ENCODE peak calls at places on chromosomes 3 and 15, in five cellular contexts. One of them, this sample, is unnamed.
A peak's percentile ranks its signal among the peaks of the same experiment; 100 is the strongest.

GRCh38 chr15:87877114-87877810 is 379.3 kb downstream of the NTRK3 start:
- DNase-seq in lower lobe of right lung: no peak
- DNase-seq in right cardiac atrium: peak; percentile 41
- DNase-seq in right lobe of liver: no peak
- DNase-seq in breast epithelium: no peak
- DNase-seq in this sample: no peak

GRCh38 chr15:74053941-74054529 is 28.3 kb downstream of the GOLGA6A start:
- DNase-seq in right lobe of liver: peak; percentile 72
- DNase-seq in lower lobe of right lung: peak; percentile 84
- DNase-seq in breast epithelium: peak; percentile 77
- DNase-seq in right cardiac atrium: peak; percentile 89
- DNase-seq in this sample: peak; percentile 80

GRCh38 chr3:52218026-52218425 is 7.4 kb downstream of the TLR9 start:
- DNase-seq in breast epithelium: no peak
- DNase-seq in right lobe of liver: peak; percentile 67
- DNase-seq in right cardiac atrium: no peak
- DNase-seq in lower lobe of right lung: no peak
- DNase-seq in this sample: no peak

GRCh38 chr3:42526616-42527367 is 24.3 kb downstream of the VIPR1 start:
- DNase-seq in right cardiac atrium: peak; percentile 50
- DNase-seq in breast epithelium: no peak
- DNase-seq in lower lobe of right lung: no peak
- DNase-seq in right lobe of liver: peak; percentile 18
- DNase-seq in this sample: peak; percentile 54

GRCh38 chr3:7309707-7310106 is 448.8 kb downstream of the GRM7 start:
- DNase-seq in right cardiac atrium: peak; percentile 87
- DNase-seq in lower lobe of right lung: no peak
- DNase-seq in breast epithelium: no peak
- DNase-seq in right lobe of liver: no peak
- DNase-seq in this sample: peak; percentile 45

GRCh38 chr3:17041009-17041408 is 156.3 kb downstream of the PLCL2 start:
- DNase-seq in right cardiac atrium: no peak
- DNase-seq in right lobe of liver: no peak
- DNase-seq in breast epithelium: no peak
- DNase-seq in lower lobe of right lung: no peak
- DNase-seq in this sample: no peak

GRCh38 chr3:190696777-190697501 is 165.6 kb downstream of the GMNC start:
- DNase-seq in right cardiac atrium: no peak
- DNase-seq in right lobe of liver: no peak
- DNase-seq in lower lobe of right lung: no peak
- DNase-seq in breast epithelium: no peak
- DNase-seq in this sample: no peak

GRCh38 chr15:74793135-74794028 is 11.5 kb downstream of the CSK start:
- DNase-seq in right lobe of liver: no peak
- DNase-seq in breast epithelium: no peak
- DNase-seq in right cardiac atrium: peak; percentile 67
- DNase-seq in lower lobe of right lung: no peak
- DNase-seq in this sample: peak; percentile 81

GRCh38 chr3:37505415-37505814 is 331.0 kb upstream of the LRRFIP2 start:
- DNase-seq in right cardiac atrium: no peak
- DNase-seq in right lobe of liver: no peak
- DNase-seq in breast epithelium: no peak
- DNase-seq in lower lobe of right lung: no peak
- DNase-seq in this sample: no peak

GRCh38 chr3:150734795-150735119 is 28.2 kb downstream of the SIAH2 start:
- DNase-seq in breast epithelium: no peak
- DNase-seq in lower lobe of right lung: no peak
- DNase-seq in right lobe of liver: no peak
- DNase-seq in right cardiac atrium: no peak
- DNase-seq in this sample: no peak

GRCh38 chr3:117744935-117745334 is 1035.4 kb downstream of the TUSC7 start:
- DNase-seq in lower lobe of right lung: no peak
- DNase-seq in right lobe of liver: no peak
- DNase-seq in breast epithelium: no peak
- DNase-seq in right cardiac atrium: no peak
- DNase-seq in this sample: no peak

GRCh38 chr3:13233487-13234154 is 160.4 kb upstream of the IQSEC1 start:
- DNase-seq in right lobe of liver: peak; percentile 39
- DNase-seq in lower lobe of right lung: no peak
- DNase-seq in right cardiac atrium: no peak
- DNase-seq in breast epithelium: no peak
- DNase-seq in this sample: no peak

GRCh38 chr15:62624541-62625399 is 417.8 kb upstream of the TPM1 start:
- DNase-seq in right lobe of liver: no peak
- DNase-seq in lower lobe of right lung: no peak
- DNase-seq in breast epithelium: no peak
- DNase-seq in right cardiac atrium: no peak
- DNase-seq in this sample: no peak

GRCh38 chr3:39814007-39814406 is 4.6 kb downstream of the MYRIP start:
- DNase-seq in right lobe of liver: no peak
- DNase-seq in right cardiac atrium: no peak
- DNase-seq in breast epithelium: no peak
- DNase-seq in lower lobe of right lung: no peak
- DNase-seq in this sample: no peak

GRCh38 chr3:129822679-129823078 is 70.8 kb downstream of the TMCC1 start:
- DNase-seq in lower lobe of right lung: no peak
- DNase-seq in breast epithelium: no peak
- DNase-seq in right lobe of liver: no peak
- DNase-seq in right cardiac atrium: no peak
- DNase-seq in this sample: no peak

GRCh38 chr15:85579011-85579701 is 198.8 kb downstream of the AKAP13 start:
- DNase-seq in breast epithelium: no peak
- DNase-seq in right cardiac atrium: peak; percentile 66
- DNase-seq in right lobe of liver: no peak
- DNase-seq in lower lobe of right lung: no peak
- DNase-seq in this sample: no peak

GRCh38 chr3:153463895-153464294 is 301.9 kb downstream of the RAP2B start:
- DNase-seq in lower lobe of right lung: no peak
- DNase-seq in breast epithelium: no peak
- DNase-seq in right cardiac atrium: no peak
- DNase-seq in right lobe of liver: no peak
- DNase-seq in this sample: no peak

GRCh38 chr3:14047027-14047426 is 77.6 kb downstream of the CHCHD4 start:
- DNase-seq in right lobe of liver: no peak
- DNase-seq in right cardiac atrium: no peak
- DNase-seq in lower lobe of right lung: no peak
- DNase-seq in breast epithelium: no peak
- DNase-seq in this sample: no peak

GRCh38 chr3:39276746-39277145 is 3.1 kb downstream of the CX3CR1 start:
- DNase-seq in right cardiac atrium: no peak
- DNase-seq in right lobe of liver: no peak
- DNase-seq in lower lobe of right lung: no peak
- DNase-seq in breast epithelium: no peak
- DNase-seq in this sample: no peak

GRCh38 chr3:171459130-171459941 is 869 bp downstream of the TNIK start:
- DNase-seq in right lobe of liver: peak; percentile 65
- DNase-seq in breast epithelium: no peak
- DNase-seq in lower lobe of right lung: peak; percentile 59
- DNase-seq in right cardiac atrium: peak; percentile 64
- DNase-seq in this sample: peak; percentile 82

GRCh38 chr15:84818221-84819131 is 1.3 kb downstream of the ALPK3 start:
- DNase-seq in lower lobe of right lung: no peak
- DNase-seq in breast epithelium: no peak
- DNase-seq in right cardiac atrium: no peak
- DNase-seq in right lobe of liver: no peak
- DNase-seq in this sample: no peak

GRCh38 chr3:46369675-46370132 is 1.0 kb upstream of the CCR5 start:
- DNase-seq in breast epithelium: no peak
- DNase-seq in right lobe of liver: no peak
- DNase-seq in lower lobe of right lung: no peak
- DNase-seq in right cardiac atrium: no peak
- DNase-seq in this sample: no peak
- H3K27ac ChIP-seq in breast epithelium: no peak overlapping the region
- H3K27ac ChIP-seq in right lobe of liver: no peak overlapping the region
- H3K27ac ChIP-seq in lower lobe of right lung: peak overlapping the region; percentile 56
- H3K27ac ChIP-seq in right cardiac atrium: no peak overlapping the region
- H3K27ac ChIP-seq in this sample: no peak overlapping the region

DNA sequence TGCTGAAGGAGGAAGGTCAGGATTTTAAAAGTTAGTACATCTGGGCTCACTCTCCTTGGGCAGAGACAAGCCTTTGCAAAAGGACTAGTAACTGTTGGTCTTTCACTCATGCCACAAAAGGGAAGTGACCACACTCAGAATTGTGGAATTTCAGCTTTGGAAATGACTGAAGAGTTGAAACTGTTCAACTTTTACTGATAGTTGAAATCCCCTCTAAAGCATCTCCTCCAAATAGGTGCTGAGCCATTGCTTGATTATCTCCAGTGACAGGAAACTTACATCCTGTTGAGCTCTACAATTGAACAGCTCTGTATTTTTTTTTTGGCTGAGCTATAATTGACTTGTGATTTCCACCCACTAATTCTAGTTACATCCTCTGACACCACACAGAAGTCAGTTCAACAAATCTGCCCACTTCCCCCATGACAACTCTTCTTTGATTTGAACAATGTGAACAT is 254.8 kb upstream of the TPRG1 start:
- DNase-seq in right cardiac atrium: no peak
- DNase-seq in right lobe of liver: no peak
- DNase-seq in breast epithelium: no peak
- DNase-seq in lower lobe of right lung: no peak
- DNase-seq in this sample: no peak
- H3K27ac ChIP-seq in right cardiac atrium: no peak overlapping the region
- H3K27ac ChIP-seq in right lobe of liver: no peak overlapping the region
- H3K27ac ChIP-seq in breast epithelium: no peak overlapping the region
- H3K27ac ChIP-seq in lower lobe of right lung: peak overlapping the region; percentile 61
- H3K27ac ChIP-seq in this sample: peak overlapping the region; percentile 47

DNA sequence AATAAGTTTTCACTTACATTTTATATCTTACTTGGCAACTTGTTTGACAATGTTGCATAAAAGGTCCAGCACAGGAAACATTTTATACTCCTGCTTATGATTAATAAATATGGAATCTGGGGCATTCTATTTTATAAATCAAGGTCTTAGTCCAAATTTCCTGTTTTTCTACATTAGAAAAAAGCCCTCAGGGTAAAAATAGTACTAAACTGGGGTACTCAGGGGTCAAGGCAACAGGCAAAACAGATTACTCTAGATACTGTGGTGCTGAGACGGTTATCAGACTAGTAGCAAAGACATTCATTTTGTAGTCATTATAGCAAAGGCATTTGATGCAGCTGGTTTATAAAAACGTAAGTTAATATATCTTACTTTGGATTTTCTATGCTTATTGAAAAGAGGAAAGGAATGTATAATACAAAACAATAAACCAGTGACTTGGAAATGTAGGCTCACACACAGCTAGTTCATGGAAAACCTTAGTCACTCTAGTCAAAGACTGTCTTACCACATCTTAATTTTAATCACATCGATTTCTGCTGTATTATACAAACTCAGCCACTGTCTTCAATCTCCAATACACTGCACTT is 45.4 kb upstream of the FILIP1L start:
- DNase-seq in breast epithelium: no peak
- DNase-seq in lower lobe of right lung: no peak
- DNase-seq in right cardiac atrium: no peak
- DNase-seq in right lobe of liver: no peak
- DNase-seq in this sample: no peak
- H3K27ac ChIP-seq in breast epithelium: peak overlapping the region; percentile 37
- H3K27ac ChIP-seq in lower lobe of right lung: no peak overlapping the region
- H3K27ac ChIP-seq in right cardiac atrium: no peak overlapping the region
- H3K27ac ChIP-seq in right lobe of liver: no peak overlapping the region
- H3K27ac ChIP-seq in this sample: peak overlapping the region; percentile 50

GRCh38 chr3:8460050-8460708 is 41.4 kb upstream of the LMCD1 start:
- DNase-seq in breast epithelium: no peak
- DNase-seq in right lobe of liver: no peak
- DNase-seq in right cardiac atrium: no peak
- DNase-seq in lower lobe of right lung: no peak
- DNase-seq in this sample: no peak

GRCh38 chr3:8457039-8457438 is 44.6 kb upstream of the LMCD1 start:
- DNase-seq in right cardiac atrium: no peak
- DNase-seq in lower lobe of right lung: no peak
- DNase-seq in breast epithelium: no peak
- DNase-seq in right lobe of liver: no peak
- DNase-seq in this sample: no peak

GRCh38 chr3:8460815-8461482 is 40.7 kb upstream of the LMCD1 start:
- DNase-seq in lower lobe of right lung: no peak
- DNase-seq in right cardiac atrium: no peak
- DNase-seq in breast epithelium: no peak
- DNase-seq in right lobe of liver: no peak
- DNase-seq in this sample: no peak

GRCh38 chr3:8458235-8458634 is 43.4 kb upstream of the LMCD1 start:
- DNase-seq in breast epithelium: no peak
- DNase-seq in right cardiac atrium: no peak
- DNase-seq in lower lobe of right lung: no peak
- DNase-seq in right lobe of liver: no peak
- DNase-seq in this sample: no peak

DNA sequence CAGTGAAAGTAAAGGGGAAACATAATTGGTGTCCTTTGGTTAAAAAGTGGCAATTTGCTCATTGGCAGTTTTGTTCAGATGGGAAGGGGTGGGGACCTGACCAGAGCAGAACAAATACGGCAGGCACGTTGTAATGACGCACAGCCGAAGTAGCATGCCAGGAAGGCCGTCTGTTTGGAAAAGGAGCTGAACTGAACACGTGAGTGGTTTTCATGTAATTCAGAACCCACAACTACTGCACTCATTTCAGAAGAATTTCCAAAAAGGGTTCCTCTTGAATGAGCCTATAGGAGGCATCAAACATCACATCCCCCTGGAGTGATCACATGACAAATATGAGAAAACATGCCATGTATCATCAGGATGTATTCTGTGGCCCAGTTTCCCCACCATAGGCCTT is 42.9 kb upstream of the LMCD1 start:
- DNase-seq in breast epithelium: no peak
- DNase-seq in right cardiac atrium: peak; percentile 59
- DNase-seq in lower lobe of right lung: no peak
- DNase-seq in right lobe of liver: no peak
- DNase-seq in this sample: peak; percentile 60
- H3K27ac ChIP-seq in breast epithelium: peak overlapping the region; percentile 66
- H3K27ac ChIP-seq in right cardiac atrium: no peak overlapping the region
- H3K27ac ChIP-seq in lower lobe of right lung: peak overlapping the region; percentile 46
- H3K27ac ChIP-seq in right lobe of liver: no peak overlapping the region
- H3K27ac ChIP-seq in this sample: peak overlapping the region; percentile 28

This sample was measured in left lung.